ENCODE peak calls at places on chromosomes 2 and 18, in ten cellular contexts. One of them, this sample, is unnamed.

GRCh38 chr2:46704593-46704992 is 211.0 kb downstream of the MCFD2 start:
- DNase-seq in tibial nerve: no peak
- DNase-seq in AML-193: no peak
- DNase-seq in T-helper 2 cell: no peak
- DNase-seq in PC-3: no peak
- DNase-seq in nephron progenitor cell: no peak
- DNase-seq in M059J: no peak
- DNase-seq in NCI-H1092 treated with DMSO at 0.1 percent for 48 hours: no peak
- DNase-seq in stimulated activated CD4-positive, alpha-beta T cell treated with anti-CD3 and anti-CD28 coated beads, Interleukin-1b, Interleukin-23, amount 100 ng/mL, for 24 hours: no peak
- DNase-seq in dermis microvascular lymphatic vessel endothelial cell: no peak
- DNase-seq in this sample: no peak

GRCh38 chr2:121186261-121186660 is 98.7 kb downstream of the TFCP2L1 start:
- DNase-seq in tibial nerve: no peak
- DNase-seq in AML-193: no peak
- DNase-seq in T-helper 2 cell: no peak
- DNase-seq in PC-3: no peak
- DNase-seq in nephron progenitor cell: no peak
- DNase-seq in M059J: no peak
- DNase-seq in NCI-H1092 treated with DMSO at 0.1 percent for 48 hours: no peak
- DNase-seq in stimulated activated CD4-positive, alpha-beta T cell treated with anti-CD3 and anti-CD28 coated beads, Interleukin-1b, Interleukin-23, amount 100 ng/mL, for 24 hours: no peak
- DNase-seq in dermis microvascular lymphatic vessel endothelial cell: no peak
- DNase-seq in this sample: no peak

GRCh38 chr2:128563348-128563687 is 244.7 kb upstream of the HS6ST1 start:
- DNase-seq in tibial nerve: peak
- DNase-seq in AML-193: no peak
- DNase-seq in T-helper 2 cell: no peak
- DNase-seq in PC-3: no peak
- DNase-seq in nephron progenitor cell: no peak
- DNase-seq in M059J: peak
- DNase-seq in NCI-H1092 treated with DMSO at 0.1 percent for 48 hours: no peak
- DNase-seq in stimulated activated CD4-positive, alpha-beta T cell treated with anti-CD3 and anti-CD28 coated beads, Interleukin-1b, Interleukin-23, amount 100 ng/mL, for 24 hours: no peak
- DNase-seq in dermis microvascular lymphatic vessel endothelial cell: no peak
- DNase-seq in this sample: no peak

GRCh38 chr2:212712991-212713390 is 174.4 kb upstream of the ERBB4 start:
- DNase-seq in tibial nerve: no peak
- DNase-seq in AML-193: no peak
- DNase-seq in T-helper 2 cell: no peak
- DNase-seq in PC-3: no peak
- DNase-seq in nephron progenitor cell: no peak
- DNase-seq in M059J: peak
- DNase-seq in NCI-H1092 treated with DMSO at 0.1 percent for 48 hours: no peak
- DNase-seq in stimulated activated CD4-positive, alpha-beta T cell treated with anti-CD3 and anti-CD28 coated beads, Interleukin-1b, Interleukin-23, amount 100 ng/mL, for 24 hours: no peak
- DNase-seq in dermis microvascular lymphatic vessel endothelial cell: no peak
- DNase-seq in this sample: no peak

GRCh38 chr2:179454443-179455218 is 190.0 kb upstream of the SESTD1 start:
- DNase-seq in tibial nerve: no peak
- DNase-seq in AML-193: no peak
- DNase-seq in T-helper 2 cell: no peak
- DNase-seq in PC-3: peak
- DNase-seq in nephron progenitor cell: no peak
- DNase-seq in M059J: peak
- DNase-seq in NCI-H1092 treated with DMSO at 0.1 percent for 48 hours: no peak
- DNase-seq in stimulated activated CD4-positive, alpha-beta T cell treated with anti-CD3 and anti-CD28 coated beads, Interleukin-1b, Interleukin-23, amount 100 ng/mL, for 24 hours: no peak
- DNase-seq in dermis microvascular lymphatic vessel endothelial cell: peak
- DNase-seq in this sample: no peak

GRCh38 chr2:188770296-188770695 is 203.9 kb upstream of the COL3A1 start:
- DNase-seq in tibial nerve: no peak
- DNase-seq in AML-193: no peak
- DNase-seq in T-helper 2 cell: no peak
- DNase-seq in PC-3: no peak
- DNase-seq in nephron progenitor cell: no peak
- DNase-seq in M059J: no peak
- DNase-seq in NCI-H1092 treated with DMSO at 0.1 percent for 48 hours: no peak
- DNase-seq in stimulated activated CD4-positive, alpha-beta T cell treated with anti-CD3 and anti-CD28 coated beads, Interleukin-1b, Interleukin-23, amount 100 ng/mL, for 24 hours: no peak
- DNase-seq in dermis microvascular lymphatic vessel endothelial cell: no peak
- DNase-seq in this sample: no peak

GRCh38 chr2:30514861-30515435 is 67.9 kb downstream of the LCLAT1 start:
- DNase-seq in tibial nerve: no peak
- DNase-seq in AML-193: no peak
- DNase-seq in T-helper 2 cell: no peak
- DNase-seq in PC-3: no peak
- DNase-seq in nephron progenitor cell: no peak
- DNase-seq in M059J: no peak
- DNase-seq in NCI-H1092 treated with DMSO at 0.1 percent for 48 hours: no peak
- DNase-seq in stimulated activated CD4-positive, alpha-beta T cell treated with anti-CD3 and anti-CD28 coated beads, Interleukin-1b, Interleukin-23, amount 100 ng/mL, for 24 hours: no peak
- DNase-seq in dermis microvascular lymphatic vessel endothelial cell: no peak
- DNase-seq in this sample: no peak

GRCh38 chr18:75727479-75727878 is 300.0 kb upstream of the SMIM21 start:
- DNase-seq in tibial nerve: no peak
- DNase-seq in AML-193: peak
- DNase-seq in T-helper 2 cell: peak
- DNase-seq in PC-3: peak
- DNase-seq in nephron progenitor cell: peak
- DNase-seq in M059J: peak
- DNase-seq in NCI-H1092 treated with DMSO at 0.1 percent for 48 hours: peak
- DNase-seq in stimulated activated CD4-positive, alpha-beta T cell treated with anti-CD3 and anti-CD28 coated beads, Interleukin-1b, Interleukin-23, amount 100 ng/mL, for 24 hours: peak
- DNase-seq in dermis microvascular lymphatic vessel endothelial cell: peak
- DNase-seq in this sample: no peak

GRCh38 chr18:75088622-75089211 is 120.2 kb downstream of the PTGR3 start:
- DNase-seq in tibial nerve: no peak
- DNase-seq in AML-193: no peak
- DNase-seq in T-helper 2 cell: no peak
- DNase-seq in PC-3: no peak
- DNase-seq in nephron progenitor cell: no peak
- DNase-seq in M059J: no peak
- DNase-seq in NCI-H1092 treated with DMSO at 0.1 percent for 48 hours: no peak
- DNase-seq in stimulated activated CD4-positive, alpha-beta T cell treated with anti-CD3 and anti-CD28 coated beads, Interleukin-1b, Interleukin-23, amount 100 ng/mL, for 24 hours: no peak
- DNase-seq in dermis microvascular lymphatic vessel endothelial cell: no peak
- DNase-seq in this sample: no peak

GRCh38 chr2:9739508-9739907 is 103.8 kb upstream of the TAF1B start:
- DNase-seq in tibial nerve: no peak
- DNase-seq in AML-193: no peak
- DNase-seq in T-helper 2 cell: peak
- DNase-seq in PC-3: no peak
- DNase-seq in nephron progenitor cell: no peak
- DNase-seq in M059J: no peak
- DNase-seq in NCI-H1092 treated with DMSO at 0.1 percent for 48 hours: no peak
- DNase-seq in stimulated activated CD4-positive, alpha-beta T cell treated with anti-CD3 and anti-CD28 coated beads, Interleukin-1b, Interleukin-23, amount 100 ng/mL, for 24 hours: no peak
- DNase-seq in dermis microvascular lymphatic vessel endothelial cell: peak
- DNase-seq in this sample: no peak

GRCh38 chr2:111041398-111042202 is 79.1 kb upstream of the BCL2L11 start:
- DNase-seq in tibial nerve: no peak
- DNase-seq in AML-193: no peak
- DNase-seq in T-helper 2 cell: no peak
- DNase-seq in PC-3: no peak
- DNase-seq in nephron progenitor cell: no peak
- DNase-seq in M059J: no peak
- DNase-seq in NCI-H1092 treated with DMSO at 0.1 percent for 48 hours: no peak
- DNase-seq in stimulated activated CD4-positive, alpha-beta T cell treated with anti-CD3 and anti-CD28 coated beads, Interleukin-1b, Interleukin-23, amount 100 ng/mL, for 24 hours: no peak
- DNase-seq in dermis microvascular lymphatic vessel endothelial cell: no peak
- DNase-seq in this sample: no peak

GRCh38 chr18:29271496-29271895 is 1094.6 kb upstream of the CDH2 start:
- DNase-seq in tibial nerve: no peak
- DNase-seq in AML-193: no peak
- DNase-seq in T-helper 2 cell: no peak
- DNase-seq in PC-3: peak
- DNase-seq in nephron progenitor cell: no peak
- DNase-seq in M059J: peak
- DNase-seq in NCI-H1092 treated with DMSO at 0.1 percent for 48 hours: no peak
- DNase-seq in stimulated activated CD4-positive, alpha-beta T cell treated with anti-CD3 and anti-CD28 coated beads, Interleukin-1b, Interleukin-23, amount 100 ng/mL, for 24 hours: no peak
- DNase-seq in dermis microvascular lymphatic vessel endothelial cell: no peak
- DNase-seq in this sample: no peak

GRCh38 chr2:227813562-227814353 is at the start of gene CCL20:
- DNase-seq in tibial nerve: no peak
- DNase-seq in AML-193: no peak
- DNase-seq in T-helper 2 cell: no peak
- DNase-seq in PC-3: no peak
- DNase-seq in nephron progenitor cell: no peak
- DNase-seq in M059J: no peak
- DNase-seq in NCI-H1092 treated with DMSO at 0.1 percent for 48 hours: no peak
- DNase-seq in stimulated activated CD4-positive, alpha-beta T cell treated with anti-CD3 and anti-CD28 coated beads, Interleukin-1b, Interleukin-23, amount 100 ng/mL, for 24 hours: no peak
- DNase-seq in dermis microvascular lymphatic vessel endothelial cell: peak
- DNase-seq in this sample: no peak

GRCh38 chr2:24122-24521 is 22.2 kb downstream of the FAM110C start:
- DNase-seq in tibial nerve: no peak
- DNase-seq in AML-193: no peak
- DNase-seq in T-helper 2 cell: peak
- DNase-seq in PC-3: no peak
- DNase-seq in nephron progenitor cell: no peak
- DNase-seq in M059J: no peak
- DNase-seq in NCI-H1092 treated with DMSO at 0.1 percent for 48 hours: no peak
- DNase-seq in stimulated activated CD4-positive, alpha-beta T cell treated with anti-CD3 and anti-CD28 coated beads, Interleukin-1b, Interleukin-23, amount 100 ng/mL, for 24 hours: no peak
- DNase-seq in dermis microvascular lymphatic vessel endothelial cell: no peak
- DNase-seq in this sample: no peak

GRCh38 chr2:1143129-1143528 is 192.5 kb downstream of the SNTG2 start:
- DNase-seq in tibial nerve: no peak
- DNase-seq in AML-193: no peak
- DNase-seq in T-helper 2 cell: no peak
- DNase-seq in PC-3: no peak
- DNase-seq in nephron progenitor cell: no peak
- DNase-seq in M059J: no peak
- DNase-seq in NCI-H1092 treated with DMSO at 0.1 percent for 48 hours: no peak
- DNase-seq in stimulated activated CD4-positive, alpha-beta T cell treated with anti-CD3 and anti-CD28 coated beads, Interleukin-1b, Interleukin-23, amount 100 ng/mL, for 24 hours: no peak
- DNase-seq in dermis microvascular lymphatic vessel endothelial cell: no peak
- DNase-seq in this sample: no peak

GRCh38 chr2:8609357-8609804 is 72.5 kb upstream of the ID2 start:
- DNase-seq in tibial nerve: no peak
- DNase-seq in AML-193: no peak
- DNase-seq in T-helper 2 cell: no peak
- DNase-seq in PC-3: no peak
- DNase-seq in nephron progenitor cell: no peak
- DNase-seq in M059J: no peak
- DNase-seq in NCI-H1092 treated with DMSO at 0.1 percent for 48 hours: no peak
- DNase-seq in stimulated activated CD4-positive, alpha-beta T cell treated with anti-CD3 and anti-CD28 coated beads, Interleukin-1b, Interleukin-23, amount 100 ng/mL, for 24 hours: no peak
- DNase-seq in dermis microvascular lymphatic vessel endothelial cell: no peak
- DNase-seq in this sample: no peak

GRCh38 chr2:43605079-43605655 is 9.3 kb upstream of the THADA start:
- DNase-seq in tibial nerve: no peak
- DNase-seq in AML-193: peak
- DNase-seq in T-helper 2 cell: peak
- DNase-seq in PC-3: peak
- DNase-seq in nephron progenitor cell: peak
- DNase-seq in M059J: peak
- DNase-seq in NCI-H1092 treated with DMSO at 0.1 percent for 48 hours: peak
- DNase-seq in stimulated activated CD4-positive, alpha-beta T cell treated with anti-CD3 and anti-CD28 coated beads, Interleukin-1b, Interleukin-23, amount 100 ng/mL, for 24 hours: no peak
- DNase-seq in dermis microvascular lymphatic vessel endothelial cell: peak
- DNase-seq in this sample: peak

GRCh38 chr18:3605562-3606443 is 155.8 kb downstream of the TGIF1 start:
- DNase-seq in tibial nerve: no peak
- DNase-seq in AML-193: no peak
- DNase-seq in T-helper 2 cell: peak
- DNase-seq in PC-3: peak
- DNase-seq in nephron progenitor cell: no peak
- DNase-seq in M059J: peak
- DNase-seq in NCI-H1092 treated with DMSO at 0.1 percent for 48 hours: no peak
- DNase-seq in stimulated activated CD4-positive, alpha-beta T cell treated with anti-CD3 and anti-CD28 coated beads, Interleukin-1b, Interleukin-23, amount 100 ng/mL, for 24 hours: no peak
- DNase-seq in dermis microvascular lymphatic vessel endothelial cell: peak
- DNase-seq in this sample: no peak

GRCh38 chr18:9750606-9751304 is 42.7 kb downstream of the RAB31 start:
- DNase-seq in tibial nerve: no peak
- DNase-seq in AML-193: peak
- DNase-seq in T-helper 2 cell: no peak
- DNase-seq in PC-3: no peak
- DNase-seq in nephron progenitor cell: no peak
- DNase-seq in M059J: no peak
- DNase-seq in NCI-H1092 treated with DMSO at 0.1 percent for 48 hours: no peak
- DNase-seq in stimulated activated CD4-positive, alpha-beta T cell treated with anti-CD3 and anti-CD28 coated beads, Interleukin-1b, Interleukin-23, amount 100 ng/mL, for 24 hours: no peak
- DNase-seq in dermis microvascular lymphatic vessel endothelial cell: no peak
- DNase-seq in this sample: no peak

GRCh38 chr2:48114256-48114655 is 208.0 kb upstream of the FBXO11 start:
- DNase-seq in tibial nerve: no peak
- DNase-seq in AML-193: no peak
- DNase-seq in T-helper 2 cell: peak
- DNase-seq in PC-3: peak
- DNase-seq in nephron progenitor cell: no peak
- DNase-seq in M059J: peak
- DNase-seq in NCI-H1092 treated with DMSO at 0.1 percent for 48 hours: no peak
- DNase-seq in stimulated activated CD4-positive, alpha-beta T cell treated with anti-CD3 and anti-CD28 coated beads, Interleukin-1b, Interleukin-23, amount 100 ng/mL, for 24 hours: peak
- DNase-seq in dermis microvascular lymphatic vessel endothelial cell: peak
- DNase-seq in this sample: no peak

GRCh38 chr2:30267576-30267975 is 36.2 kb downstream of the LBH start:
- DNase-seq in tibial nerve: no peak
- DNase-seq in AML-193: no peak
- DNase-seq in T-helper 2 cell: peak
- DNase-seq in PC-3: no peak
- DNase-seq in nephron progenitor cell: no peak
- DNase-seq in M059J: no peak
- DNase-seq in NCI-H1092 treated with DMSO at 0.1 percent for 48 hours: no peak
- DNase-seq in stimulated activated CD4-positive, alpha-beta T cell treated with anti-CD3 and anti-CD28 coated beads, Interleukin-1b, Interleukin-23, amount 100 ng/mL, for 24 hours: no peak
- DNase-seq in dermis microvascular lymphatic vessel endothelial cell: no peak
- DNase-seq in this sample: no peak